ENCODE peak calls at places on chromosomes 3 and 15, in six cellular contexts. F is heart right ventricle, A is astrocyte, D is thoracic aorta, U is stomach, V is adipocyte. P is an unnamed sample. For H3K4me1, the result is how much of the 10 kb centered on the place peaks cover.

GRCh38 chr3:50229490-50229889 is 6.5 kb upstream of the GNAI2 start:
- DNase-seq in F (no peak), A (no peak), D (no peak), U (no peak), V (no peak), P (no peak)

GRCh38 chr3:138717348-138717747 is 108.8 kb downstream of the FAIM start:
- DNase-seq in F (no peak), A (no peak), D (no peak), U (no peak), V (no peak), P (no peak)

GRCh38 chr15:99059010-99059981 is 45.6 kb upstream of the SYNM start:
- DNase-seq in F (peak), A (peak), D (peak), U (peak), V (peak), P (peak)

GRCh38 chr15:77640615-77641014 is 7.9 kb upstream of the LINGO1 start:
- DNase-seq in F (no peak), A (no peak), D (no peak), U (no peak), V (no peak), P (no peak)

GRCh38 chr3:166785851-166786250 is 594.2 kb downstream of the ZBBX start:
- DNase-seq in F (no peak), A (peak), D (no peak), U (no peak), V (no peak), P (no peak)

GRCh38 chr15:25179673-25180511 is 225.1 kb downstream of the SNRPN start:
- DNase-seq in F (peak), A (no peak), D (no peak), U (peak), V (no peak), P (peak)

GRCh38 chr3:2354702-2355101 is 256.0 kb downstream of the CNTN4 start:
- DNase-seq in F (peak), A (peak), D (no peak), U (no peak), V (no peak), P (peak)

GRCh38 chr15:50162988-50163718 is 18.8 kb upstream of the SLC27A2 start:
- DNase-seq in F (no peak), A (peak), D (no peak), U (no peak), V (no peak), P (no peak)

GRCh38 chr15:74423443-74424257 is 10.1 kb downstream of the SEMA7A start:
- DNase-seq in F (no peak), A (no peak), D (no peak), U (no peak), V (no peak), P (no peak)

GRCh38 chr3:179016979-179017670 is 54.5 kb downstream of the ZMAT3 start:
- DNase-seq in F (no peak), A (no peak), D (no peak), U (no peak), V (peak), P (no peak)

GRCh38 chr15:63497642-63498100 is 6.7 kb upstream of the USP3 start:
- DNase-seq in F (no peak), A (no peak), D (no peak), U (peak), V (no peak), P (no peak)

GRCh38 chr15:45326776-45327175 is 51.6 kb downstream of the GATM start:
- DNase-seq in F (no peak), A (no peak), D (no peak), U (no peak), V (no peak), P (no peak)

GRCh38 chr3:179196098-179196497 is 47.9 kb downstream of the PIK3CA start:
- DNase-seq in F (no peak), A (peak), D (no peak), U (no peak), V (peak), P (no peak)

GRCh38 chr15:22888120-22888859 is 49.8 kb downstream of the NIPA2 start:
- DNase-seq in F (no peak), A (peak), D (no peak), U (no peak), V (peak), P (no peak)

GRCh38 chr3:37221407-37221806 is 47.0 kb upstream of the LRRFIP2 start:
- DNase-seq in F (no peak), A (peak), D (no peak), U (no peak), V (peak), P (no peak)

GRCh38 chr3:14329116-14329830 is 73.1 kb upstream of the SLC6A6 start:
- DNase-seq in F (no peak), A (peak), D (no peak), U (peak), V (peak), P (no peak)

GRCh38 chr15:70796516-70797310 is 33.4 kb upstream of the UACA start:
- DNase-seq in F (no peak), A (no peak), D (no peak), U (no peak), V (no peak), P (no peak)
- H3K4me1 ChIP-seq in F (under half), A (half or more), D (under half), U (under half), V (half or more), P (half or more)

GRCh38 chr15:59292393-59292792 is 80.3 kb downstream of the MYO1E start:
- DNase-seq in F (peak), A (peak), D (no peak), U (no peak), V (peak), P (no peak)

GRCh38 chr15:59294574-59294960 is 78.1 kb downstream of the MYO1E start:
- DNase-seq in F (no peak), A (no peak), D (no peak), U (no peak), V (no peak), P (no peak)

GRCh38 chr15:59295742-59296090 is 77.0 kb downstream of the MYO1E start:
- DNase-seq in F (no peak), A (no peak), D (no peak), U (no peak), V (no peak), P (no peak)

GRCh38 chr15:59296181-59296617 is 76.5 kb downstream of the MYO1E start:
- DNase-seq in F (no peak), A (peak), D (no peak), U (no peak), V (peak), P (no peak)

GRCh38 chr15:59294961-59295741 is 77.5 kb downstream of the MYO1E start:
- DNase-seq in F (peak), A (peak), D (no peak), U (no peak), V (peak), P (peak)
- H3K4me1 ChIP-seq in F (half or more), A (half or more), D (half or more), U (half or more), V (half or more), P (under half)

GRCh38 chr15:85543741-85544155 is 163.3 kb downstream of the AKAP13 start:
- DNase-seq in F (peak), A (no peak), D (no peak), U (peak), V (no peak), P (peak)

GRCh38 chr15:85542488-85542887 is 162.1 kb downstream of the AKAP13 start:
- DNase-seq in F (no peak), A (no peak), D (no peak), U (no peak), V (no peak), P (no peak)

GRCh38 chr15:85545185-85545584 is 164.8 kb downstream of the AKAP13 start:
- DNase-seq in F (no peak), A (no peak), D (no peak), U (no peak), V (peak), P (no peak)

GRCh38 chr15:85541744-85542143 is 161.3 kb downstream of the AKAP13 start:
- DNase-seq in F (no peak), A (no peak), D (no peak), U (no peak), V (no peak), P (no peak)

GRCh38 chr15:85542895-85543331 is 162.5 kb downstream of the AKAP13 start:
- DNase-seq in F (no peak), A (no peak), D (no peak), U (no peak), V (no peak), P (no peak)
- H3K4me1 ChIP-seq in F (half or more), A (under half), D (under half), U (half or more), V (under half), P (under half)

GRCh38 chr15:89401636-89402252 is 67.1 kb upstream of the POLG start:
- DNase-seq in F (no peak), A (peak), D (no peak), U (no peak), V (peak), P (no peak)

GRCh38 chr15:89402406-89402805 is 67.8 kb upstream of the POLG start:
- DNase-seq in F (no peak), A (no peak), D (no peak), U (no peak), V (no peak), P (no peak)

GRCh38 chr15:89400121-89400996 is 65.7 kb upstream of the POLG start:
- DNase-seq in F (no peak), A (no peak), D (no peak), U (no peak), V (no peak), P (no peak)

GRCh38 chr15:89399390-89400120 is 64.9 kb upstream of the POLG start:
- DNase-seq in F (no peak), A (no peak), D (no peak), U (no peak), V (no peak), P (no peak)

DNA sequence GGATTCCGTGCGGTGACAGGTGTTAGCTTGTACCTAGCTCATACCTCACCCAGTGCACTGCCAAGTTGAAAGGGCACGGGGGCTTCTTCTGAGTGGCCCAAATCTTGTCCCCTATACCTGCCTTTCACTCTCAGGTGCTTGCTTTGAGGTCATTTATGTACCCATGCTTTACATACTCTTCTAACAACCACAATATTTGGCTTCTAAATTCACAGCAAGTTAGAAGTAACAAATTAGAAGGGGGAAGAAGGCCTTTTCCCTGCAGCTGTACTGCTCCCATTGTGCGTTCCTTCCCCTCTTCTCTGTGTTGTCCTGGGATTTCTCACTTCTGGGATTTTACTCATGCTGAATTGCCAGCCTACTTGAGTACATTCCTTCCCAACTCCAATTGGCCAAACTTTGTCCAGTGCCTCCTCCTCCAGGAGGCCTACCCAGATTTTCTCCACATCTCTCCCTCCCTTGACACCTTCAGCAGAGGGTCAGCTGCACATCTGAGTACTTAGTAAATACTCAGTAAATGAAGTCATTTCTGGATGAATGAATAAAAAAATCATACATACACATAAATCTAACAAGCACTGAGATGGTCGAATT is 66.5 kb upstream of the POLG start:
- DNase-seq in F (no peak), A (no peak), D (no peak), U (no peak), V (no peak), P (no peak)
- H3K4me1 ChIP-seq in F (under half), A (under half), D (under half), U (under half), V (under half), P (under half)

DNA sequence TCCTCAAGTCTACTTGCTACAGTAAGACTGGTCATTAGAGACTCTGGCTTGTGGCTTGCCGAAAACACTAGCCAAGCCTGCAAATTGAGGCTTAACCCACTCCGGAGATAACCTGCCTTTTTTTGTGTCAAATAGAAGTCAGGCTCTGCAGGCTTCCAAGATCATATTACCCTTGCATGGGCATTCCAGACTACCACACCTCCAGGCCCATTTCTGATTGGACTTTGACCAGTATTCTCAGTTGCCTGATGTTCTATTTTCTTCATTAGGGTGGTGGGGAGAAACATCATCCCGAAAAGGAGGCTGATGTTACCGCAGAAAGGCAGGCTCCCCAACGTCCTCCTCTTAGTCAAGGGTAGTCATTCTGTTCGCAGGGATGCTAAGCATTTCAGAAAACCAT is 68.1 kb upstream of the FOXP1 start:
- DNase-seq in F (no peak), A (no peak), D (no peak), U (no peak), V (no peak), P (no peak)
- H3K4me1 ChIP-seq in F (under half), A (under half), D (under half), U (under half), V (under half), P (under half)